ENCODE peak calls at places on chromosomes 4 and X, in four cellular contexts. P is lower lobe of right lung, T is GM23248, K is right cardiac atrium. L is an unnamed sample. For H3K4me1, the result is how much of the 10 kb centered on the place peaks cover.

GRCh38 chrX:44748014-44748413 is 95.8 kb upstream of the DUSP21 start:
- DNase-seq in P (no peak), T (peak), K (no peak), L (no peak)

GRCh38 chr4:14850374-14851097 is 151.7 kb upstream of the CPEB2 start:
- DNase-seq in P (no peak), T (no peak), K (no peak), L (no peak)

GRCh38 chr4:48141048-48141447 is 7.0 kb upstream of the TXK start:
- DNase-seq in P (no peak), T (peak), K (no peak), L (no peak)

GRCh38 chr4:52290468-52290867 is 239.4 kb downstream of the SPATA18 start:
- DNase-seq in P (no peak), T (no peak), K (peak), L (no peak)

GRCh38 chr4:133921280-133922195 is 280.1 kb downstream of the PABPC4L start:
- DNase-seq in P (no peak), T (peak), K (no peak), L (no peak)

GRCh38 chr4:3765271-3766206 is 646 bp upstream of the ADRA2C start:
- DNase-seq in P (no peak), T (peak), K (peak), L (peak)

GRCh38 chr4:140052050-140052449 is 101.9 kb downstream of the MAML3 start:
- DNase-seq in P (peak), T (peak), K (peak), L (peak)

GRCh38 chr4:78566834-78567501 is 15.4 kb downstream of the ANXA3 start:
- DNase-seq in P (no peak), T (peak), K (peak), L (no peak)

GRCh38 chr4:74456056-74456744 is 11.3 kb downstream of the AREG start:
- DNase-seq in P (no peak), T (no peak), K (no peak), L (no peak)

GRCh38 chr4:186829740-186830449 is 106.2 kb upstream of the FAT1 start:
- DNase-seq in P (no peak), T (no peak), K (no peak), L (no peak)

GRCh38 chr4:112361181-112361791 is 64.1 kb downstream of the ALPK1 start:
- DNase-seq in P (no peak), T (no peak), K (peak), L (no peak)

GRCh38 chr4:124806403-124806802 is 93.9 kb upstream of the ANKRD50 start:
- DNase-seq in P (no peak), T (peak), K (no peak), L (no peak)

GRCh38 chr4:41339812-41340809 is 83.4 kb downstream of the UCHL1 start:
- DNase-seq in P (no peak), T (peak), K (peak), L (no peak)

GRCh38 chr4:154039435-154040061 is 250.7 kb upstream of the SFRP2 start:
- DNase-seq in P (no peak), T (no peak), K (no peak), L (no peak)

GRCh38 chrX:102765794-102766193 is 45.3 kb downstream of the GPRASP3 start:
- DNase-seq in P (no peak), T (peak), K (no peak), L (no peak)

GRCh38 chr4:140135529-140136021 is 18.4 kb downstream of the MAML3 start:
- DNase-seq in P (peak), T (peak), K (peak), L (peak)

GRCh38 chr4:107666134-107666533 is 53.9 kb downstream of the PAPSS1 start:
- DNase-seq in P (no peak), T (peak), K (no peak), L (no peak)

GRCh38 chrX:118694628-118695027 is 32.8 kb upstream of the IL13RA1 start:
- DNase-seq in P (no peak), T (no peak), K (no peak), L (no peak)

GRCh38 chrX:143934542-143934941 is 50.7 kb downstream of the UBE2NL start:
- DNase-seq in P (no peak), T (no peak), K (no peak), L (no peak)

GRCh38 chr4:110615366-110616161 is 7.3 kb downstream of the PITX2 start:
- DNase-seq in P (no peak), T (no peak), K (no peak), L (no peak)

GRCh38 chr4:173211222-173211621 is 42.6 kb downstream of the GALNT7 start:
- DNase-seq in P (no peak), T (no peak), K (no peak), L (no peak)

GRCh38 chr4:119242417-119242816 is 29.9 kb downstream of the USP53 start:
- DNase-seq in P (no peak), T (no peak), K (no peak), L (no peak)

GRCh38 chr4:57850141-57850540 is 740.0 kb upstream of the IGFBP7 start:
- DNase-seq in P (no peak), T (no peak), K (no peak), L (no peak)

GRCh38 chr4:47065099-47065498 is 33.7 kb downstream of the GABRB1 start:
- DNase-seq in P (no peak), T (no peak), K (no peak), L (no peak)

GRCh38 chr4:173288296-173288695 is 45.9 kb downstream of the HMGB2 start:
- DNase-seq in P (no peak), T (peak), K (no peak), L (peak)

GRCh38 chr4:83905952-83906351 is 370.0 kb downstream of the GPAT3 start:
- DNase-seq in P (no peak), T (no peak), K (peak), L (no peak)

GRCh38 chr4:133982533-133983224 is 218.9 kb downstream of the PABPC4L start:
- DNase-seq in P (no peak), T (peak), K (no peak), L (no peak)

GRCh38 chr4:59120287-59120814 is 2010.2 kb upstream of the IGFBP7 start:
- DNase-seq in P (no peak), T (no peak), K (no peak), L (no peak)

GRCh38 chrX:18377802-18378201 is 23.3 kb upstream of the SCML2 start:
- DNase-seq in P (no peak), T (peak), K (no peak), L (peak)

GRCh38 chr4:147543039-147543438 is 62.1 kb downstream of the EDNRA start:
- DNase-seq in P (no peak), T (peak), K (no peak), L (no peak)

GRCh38 chr4:72846280-72847111 is 223.0 kb downstream of the COX18 start:
- DNase-seq in P (no peak), T (peak), K (no peak), L (no peak)

GRCh38 chr4:155796031-155796430 is 37.2 kb downstream of the GUCY1B1 start:
- DNase-seq in P (no peak), T (peak), K (no peak), L (no peak)

GRCh38 chrX:1466232-1466661 is 13.5 kb upstream of the ASMTL start:
- DNase-seq in P (peak), T (no peak), K (peak), L (no peak)

GRCh38 chr4:54645830-54646229 is 11.9 kb upstream of the KIT start:
- DNase-seq in P (no peak), T (peak), K (no peak), L (no peak)

GRCh38 chr4:6804082-6804752 is 21.7 kb downstream of the KIAA0232 start:
- DNase-seq in P (no peak), T (no peak), K (no peak), L (no peak)
- H3K4me1 ChIP-seq in P (under half), T (under half), K (under half), L (under half)

GRCh38 chr4:7780751-7781348 is 158.8 kb downstream of the AFAP1 start:
- DNase-seq in P (no peak), T (no peak), K (no peak), L (no peak)

GRCh38 chr4:7781361-7781760 is 158.3 kb downstream of the AFAP1 start:
- DNase-seq in P (peak), T (peak), K (peak), L (no peak)

GRCh38 chr4:7783560-7783959 is 156.1 kb downstream of the AFAP1 start:
- DNase-seq in P (no peak), T (no peak), K (no peak), L (no peak)

GRCh38 chr4:7782783-7783182 is 156.9 kb downstream of the AFAP1 start:
- DNase-seq in P (no peak), T (peak), K (no peak), L (no peak)

DNA sequence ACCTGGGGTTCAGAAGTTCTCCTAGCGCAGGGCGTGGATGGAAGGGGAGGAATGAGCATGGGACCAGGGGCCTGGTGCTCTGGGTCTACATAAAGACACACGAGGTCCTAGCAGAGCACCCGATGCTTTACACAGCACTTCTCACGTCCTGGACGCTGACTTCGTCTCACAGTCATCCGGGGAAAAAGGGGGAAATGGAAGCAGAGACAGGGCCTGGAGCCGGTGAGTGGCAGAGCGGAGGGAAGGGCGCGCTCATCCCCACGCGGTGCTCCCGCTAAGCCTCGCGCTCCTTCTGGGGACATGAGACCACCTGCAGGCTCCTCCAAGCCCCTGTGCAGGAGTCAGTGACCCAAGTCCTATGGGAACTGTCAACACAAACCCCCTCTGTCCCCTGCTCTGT is 157.7 kb downstream of the AFAP1 start:
- DNase-seq in P (peak), T (no peak), K (no peak), L (no peak)
- H3K4me1 ChIP-seq in P (under half), T (under half), K (under half), L (under half)

GRCh38 chr4:184462724-184463123 is 11.6 kb downstream of the IRF2 start:
- DNase-seq in P (no peak), T (no peak), K (no peak), L (no peak)
- H3K4me1 ChIP-seq in P (under half), T (under half), K (under half), L (under half)

GRCh38 chrX:40085086-40085551 is 12.6 kb downstream of the BCOR start:
- DNase-seq in P (no peak), T (peak), K (peak), L (no peak)

GRCh38 chrX:40087574-40088298 is 10.0 kb downstream of the BCOR start:
- DNase-seq in P (no peak), T (no peak), K (no peak), L (no peak)

GRCh38 chrX:40088299-40088625 is 9.5 kb downstream of the BCOR start:
- DNase-seq in P (no peak), T (no peak), K (no peak), L (no peak)

GRCh38 chrX:40085714-40086113 is 12.0 kb downstream of the BCOR start:
- DNase-seq in P (no peak), T (no peak), K (peak), L (no peak)

GRCh38 chrX:40086569-40087335 is 11.0 kb downstream of the BCOR start:
- DNase-seq in P (no peak), T (no peak), K (no peak), L (peak)
- H3K4me1 ChIP-seq in P (half or more), T (under half), K (under half), L (under half)

GRCh38 chr4:1720163-1720983 is 750 bp downstream of the TMEM129 start:
- DNase-seq in P (peak), T (peak), K (peak), L (peak)

GRCh38 chr4:1721003-1721665 is at the start of the genes TACC3 and TMEM129:
- DNase-seq in P (peak), T (peak), K (peak), L (peak)

GRCh38 chr4:1717129-1718094 is 3.7 kb downstream of the TMEM129 start:
- DNase-seq in P (no peak), T (no peak), K (no peak), L (no peak)

GRCh38 chr4:1716065-1716945 is 4.2 kb upstream of the SLBP start:
- DNase-seq in P (no peak), T (no peak), K (no peak), L (no peak)

DNA sequence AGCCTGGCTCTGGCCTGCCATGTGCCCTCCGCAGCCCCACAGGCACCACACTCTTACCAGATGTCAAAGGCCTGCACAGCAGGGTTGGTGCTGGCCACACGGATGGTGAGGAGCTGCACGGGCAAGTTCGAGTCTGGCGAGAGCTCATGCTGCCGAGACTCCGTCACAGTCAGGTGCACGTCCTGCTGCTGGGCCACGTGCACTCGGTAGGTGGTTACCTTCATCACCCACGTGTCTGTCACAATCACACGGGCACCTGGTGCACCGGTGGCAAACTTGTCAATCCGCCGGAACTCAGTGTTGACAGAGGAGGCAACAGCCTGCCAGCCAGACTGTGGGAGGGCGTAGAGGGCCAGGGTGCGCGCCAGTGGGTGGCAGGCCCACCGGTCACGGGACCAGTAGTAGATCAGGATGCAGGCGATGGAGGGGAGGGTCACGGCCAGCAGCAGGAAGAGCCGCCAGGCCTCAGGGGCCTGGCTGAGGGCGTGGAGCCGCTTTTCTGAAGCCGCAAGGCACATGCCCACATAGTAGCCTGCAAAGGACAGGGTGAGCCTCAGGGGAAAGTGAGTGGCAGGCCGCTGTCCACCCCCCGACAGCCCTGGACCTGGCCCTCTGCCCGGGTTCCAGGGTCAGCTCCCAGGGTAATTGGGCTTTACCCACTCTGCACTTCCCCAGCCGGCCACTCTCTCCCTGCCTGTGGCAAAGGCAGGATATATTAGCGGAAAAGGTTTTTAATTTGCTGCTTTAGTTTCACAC is 2.9 kb downstream of the TMEM129 start:
- DNase-seq in P (no peak), T (no peak), K (peak), L (no peak)
- H3K4me1 ChIP-seq in P (half or more), T (under half), K (under half), L (under half)

GRCh38 chrX:42771836-42772335 is 6.1 kb downstream of the PPP1R2C start:
- DNase-seq in P (no peak), T (peak), K (no peak), L (no peak)

GRCh38 chrX:42776195-42776594 is 1.8 kb downstream of the PPP1R2C start:
- DNase-seq in P (no peak), T (no peak), K (no peak), L (peak)

GRCh38 chrX:42772874-42773273 is 5.1 kb downstream of the PPP1R2C start:
- DNase-seq in P (no peak), T (no peak), K (no peak), L (no peak)

GRCh38 chrX:42770566-42770965 is 7.4 kb downstream of the PPP1R2C start:
- DNase-seq in P (no peak), T (no peak), K (no peak), L (no peak)
- H3K4me1 ChIP-seq in P (under half), T (under half), K (under half), L (under half)